ENCODE peak calls at places on chromosomes 2 and 18, in five cellular contexts. T is AG04450, E is WTC11, A is uterus, I is mesothelial cell of epicardium. B is an unnamed sample.

GRCh38 chr2:37379881-37380296 is 35.5 kb downstream of the QPCT start:
- DNase-seq in I (no peak), T (no peak), A (no peak), E (no peak), B (no peak)

GRCh38 chr18:31931163-31931885 is 11.6 kb downstream of the TRAPPC8 start:
- DNase-seq in I (no peak), A (no peak), E (no peak), T (no peak), B (no peak)

GRCh38 chr2:165087933-165088901 is 115.6 kb downstream of the SCN3A start:
- DNase-seq in E (no peak), A (no peak), T (no peak), I (no peak), B (no peak)

GRCh38 chr18:28045176-28045810 is 131.6 kb downstream of the CDH2 start:
- DNase-seq in T (peak), E (no peak), I (no peak), A (no peak), B (no peak)

GRCh38 chr2:173290046-173290445 is 64.6 kb upstream of the CDCA7 start:
- DNase-seq in T (no peak), A (no peak), I (no peak), E (no peak), B (no peak)

GRCh38 chr2:30978044-30978443 is 160.2 kb downstream of the GALNT14 start:
- DNase-seq in E (no peak), A (no peak), T (no peak), I (no peak), B (no peak)

GRCh38 chr18:38025433-38026038 is 459.9 kb upstream of the CELF4 start:
- DNase-seq in E (no peak), A (no peak), T (no peak), I (no peak), B (no peak)

GRCh38 chr2:219207884-219208740 is 1.5 kb downstream of the ZFAND2B start:
- DNase-seq in E (no peak), I (no peak), T (no peak), A (no peak), B (no peak)

GRCh38 chr2:240593026-240593702 is 6.6 kb downstream of the CAPN10 start:
- DNase-seq in T (no peak), A (no peak), I (no peak), E (peak), B (no peak)

GRCh38 chr18:51647346-51647745 is 449.9 kb upstream of the MEX3C start:
- DNase-seq in I (no peak), A (no peak), E (no peak), T (no peak), B (no peak)

GRCh38 chr2:236167297-236168109 is 683 bp downstream of the GBX2 start:
- DNase-seq in T (no peak), E (peak), I (no peak), A (no peak), B (no peak)
- TF ChIP-seq CTCF in T (peak), E (no peak), I (no peak), A (no peak), B (no peak)

GRCh38 chr2:66305714-66306113 is 129.2 kb upstream of the MEIS1 start:
- DNase-seq in I (no peak), A (peak), T (no peak), E (no peak), B (no peak)
- TF ChIP-seq CTCF in I (no peak), A (no peak), T (no peak), E (no peak), B (no peak)

GRCh38 chr18:12366379-12366778 is 10.6 kb downstream of the AFG3L2 start:
- DNase-seq in T (no peak), A (no peak), I (no peak), E (no peak), B (no peak)
- TF ChIP-seq CTCF in T (no peak), A (no peak), I (no peak), E (no peak), B (no peak)

GRCh38 chr2:26623541-26624497 is 17.3 kb downstream of the CIB4 start:
- DNase-seq in T (no peak), I (no peak), E (no peak), A (no peak), B (no peak)
- TF ChIP-seq CTCF in T (no peak), I (no peak), E (no peak), A (no peak), B (no peak)

B was measured in omental fat pad.